ENCODE peak calls at places on chromosomes 7 and 10, in six cellular contexts. W is endodermal cell, Y is IMR-90, K is aorta, M is ascending aorta, U is lower lobe of right lung. C is an unnamed sample. For H3K4me1, the result is how much of the 10 kb centered on the place peaks cover.

GRCh38 chr7:47420117-47420780 is 161.7 kb downstream of the TNS3 start:
- DNase-seq in Y (no peak), U (no peak), W (no peak), K (no peak), M (no peak), C (no peak)

GRCh38 chr7:105295626-105296352 is 92.9 kb downstream of the SRPK2 start:
- DNase-seq in K (no peak), W (no peak), M (no peak), Y (no peak), U (no peak), C (no peak)

GRCh38 chr10:3834410-3834809 is 49.4 kb upstream of the KLF6 start:
- DNase-seq in Y (no peak), M (no peak), K (no peak), U (no peak), W (no peak), C (no peak)

GRCh38 chr10:100516847-100517246 is 2.8 kb downstream of the SEC31B start:
- DNase-seq in U (no peak), Y (no peak), K (no peak), W (peak), M (no peak), C (no peak)

GRCh38 chr10:122299423-122300075 is 28.5 kb downstream of the BTBD16 start:
- DNase-seq in K (no peak), U (no peak), M (no peak), W (no peak), Y (no peak), C (no peak)

GRCh38 chr7:26375604-26376207 is 84.0 kb downstream of the SNX10 start:
- DNase-seq in W (no peak), U (no peak), Y (no peak), M (no peak), K (no peak), C (no peak)

GRCh38 chr7:265192-265997 is 24.6 kb upstream of the FOXL3 start:
- DNase-seq in Y (no peak), U (peak), K (peak), W (no peak), M (no peak), C (peak)

GRCh38 chr10:78171633-78172032 is 138.0 kb downstream of the RPS24 start:
- DNase-seq in Y (no peak), M (no peak), W (peak), K (peak), U (no peak), C (no peak)

GRCh38 chr7:97174308-97174707 is 56.8 kb downstream of the SDHAF3 start:
- DNase-seq in U (no peak), M (no peak), K (no peak), W (no peak), Y (peak), C (no peak)

GRCh38 chr10:99672884-99673283 is 13.6 kb downstream of the ENTPD7 start:
- DNase-seq in W (no peak), M (no peak), K (no peak), Y (peak), U (no peak), C (no peak)

GRCh38 chr7:128115821-128116723 is 84.8 kb upstream of the LRRC4 start:
- DNase-seq in U (no peak), Y (no peak), W (peak), K (no peak), M (no peak), C (no peak)

GRCh38 chr10:71431945-71432905 is 35.5 kb downstream of the CDH23 start:
- DNase-seq in W (peak), Y (no peak), M (no peak), K (peak), U (no peak), C (no peak)

GRCh38 chr10:4074559-4075407 is 289.8 kb upstream of the KLF6 start:
- DNase-seq in W (no peak), Y (peak), M (no peak), K (no peak), U (no peak), C (no peak)

GRCh38 chr7:100160067-100160466 is 1.5 kb upstream of the TRAPPC14 start:
- DNase-seq in U (no peak), Y (no peak), K (no peak), W (no peak), M (no peak), C (peak)

GRCh38 chr7:138089080-138089901 is 13.0 kb downstream of the AKR1D1 start:
- DNase-seq in M (no peak), K (no peak), U (no peak), Y (no peak), W (no peak), C (no peak)

GRCh38 chr10:76432274-76433012 is 1001.0 kb downstream of the LRMDA start:
- DNase-seq in M (no peak), U (no peak), K (no peak), W (peak), Y (peak), C (no peak)
- H3K27ac ChIP-seq in M (peak), U (peak), K (peak), W (peak), Y (peak), C (peak)

GRCh38 chr10:132414402-132415016 is 17.5 kb downstream of the PWWP2B start:
- DNase-seq in K (no peak), M (no peak), Y (no peak), U (no peak), W (no peak), C (no peak)
- H3K4me1 ChIP-seq in K (under half), M (under half), Y (under half), U (half or more), W (under half), C (under half)

DNA sequence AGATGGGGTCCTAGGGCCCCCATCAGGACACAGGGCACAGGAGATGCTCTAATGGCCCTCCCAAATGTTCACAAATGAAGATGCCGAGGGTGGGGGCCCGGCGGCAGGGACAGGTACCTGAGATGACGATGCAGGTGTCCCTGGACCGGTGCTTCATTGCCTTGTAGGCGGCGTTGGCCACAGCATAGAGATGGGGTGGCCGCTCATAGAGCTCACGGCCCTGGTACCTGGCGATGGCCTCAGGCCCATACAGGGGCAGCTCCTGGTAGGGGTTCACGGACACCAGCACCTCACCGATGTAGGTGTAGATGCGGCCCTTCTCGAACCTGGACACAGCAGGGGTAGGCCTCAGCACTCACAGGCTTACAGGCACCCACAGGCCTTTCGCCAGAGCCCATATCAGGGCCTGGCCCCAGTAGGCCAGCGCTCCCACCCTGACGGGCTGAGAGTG is 2.0 kb downstream of the MYO1G start:
- DNase-seq in W (no peak), M (no peak), K (peak), U (no peak), Y (no peak), C (no peak)
- H3K27ac ChIP-seq in W (no peak), M (no peak), K (no peak), U (peak), Y (no peak), C (no peak)

DNA sequence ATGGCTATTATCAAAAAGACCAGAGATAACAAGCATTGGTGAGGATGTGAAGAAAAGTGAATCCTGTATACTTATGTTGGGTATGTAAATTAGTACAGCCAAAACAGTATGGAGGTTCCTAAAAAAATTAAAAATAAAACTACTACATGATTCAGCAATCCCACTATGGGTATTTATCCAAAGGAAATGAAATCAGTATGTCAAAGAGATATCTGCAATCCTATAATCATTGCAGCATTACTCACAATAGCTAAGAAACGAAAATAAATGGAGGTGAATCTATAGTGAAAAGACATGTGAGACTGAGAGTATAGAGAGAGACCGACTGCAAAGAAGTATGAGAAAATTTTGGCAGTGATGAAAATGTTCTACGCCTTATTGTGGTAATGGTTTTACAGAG is 139.2 kb upstream of the TMEM168 start:
- DNase-seq in Y (peak), W (no peak), M (no peak), U (no peak), K (no peak), C (no peak)
- H3K4me1 ChIP-seq in Y (under half), W (under half), M (under half), U (under half), K (under half), C (under half)

DNA sequence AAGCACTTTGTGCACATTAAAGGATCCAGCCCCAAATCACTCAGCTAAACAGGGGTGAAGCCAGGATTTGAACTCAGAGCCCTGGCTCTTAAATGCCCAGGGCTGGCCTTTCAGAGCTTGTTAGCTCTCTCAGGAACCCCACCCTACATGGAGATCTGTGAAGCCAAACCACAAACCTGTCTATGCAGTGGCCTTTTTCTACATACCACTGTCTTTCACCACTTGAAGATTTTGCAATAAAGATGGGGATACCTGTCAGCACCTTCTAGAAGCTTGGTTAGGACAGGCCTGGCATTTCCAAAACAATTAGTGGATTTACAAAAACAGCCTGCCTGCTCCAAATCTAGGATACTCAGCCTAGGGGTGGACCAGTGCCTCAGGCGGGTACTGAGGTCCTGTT is 73.5 kb downstream of the VWA2 start:
- DNase-seq in W (no peak), M (no peak), K (peak), U (no peak), Y (no peak), C (no peak)
- H3K27ac ChIP-seq in W (no peak), M (no peak), K (no peak), U (no peak), Y (no peak), C (no peak)

DNA sequence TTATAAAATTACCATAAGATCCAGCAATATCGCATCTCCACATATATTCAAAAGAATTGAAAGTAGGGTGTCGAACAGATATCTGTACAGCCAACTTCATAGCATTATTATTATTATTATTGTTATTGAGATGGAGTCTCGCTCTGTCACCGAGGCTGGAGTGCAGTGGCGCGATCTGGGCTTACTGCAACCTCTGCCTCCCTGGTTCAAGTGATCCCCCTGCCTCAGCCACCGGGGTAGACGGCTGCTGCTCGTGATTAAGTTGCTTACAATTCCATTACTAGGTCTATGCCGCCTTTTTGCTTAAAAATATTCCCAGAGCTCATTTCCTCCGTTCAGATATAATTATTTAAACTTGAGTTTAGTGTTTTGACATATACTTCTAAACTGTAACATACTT is 19.8 kb upstream of the USP6NL start:
- DNase-seq in K (no peak), Y (no peak), U (no peak), W (no peak), M (no peak), C (no peak)
- H3K4me1 ChIP-seq in K (under half), Y (under half), U (under half), W (under half), M (under half), C (under half)

DNA sequence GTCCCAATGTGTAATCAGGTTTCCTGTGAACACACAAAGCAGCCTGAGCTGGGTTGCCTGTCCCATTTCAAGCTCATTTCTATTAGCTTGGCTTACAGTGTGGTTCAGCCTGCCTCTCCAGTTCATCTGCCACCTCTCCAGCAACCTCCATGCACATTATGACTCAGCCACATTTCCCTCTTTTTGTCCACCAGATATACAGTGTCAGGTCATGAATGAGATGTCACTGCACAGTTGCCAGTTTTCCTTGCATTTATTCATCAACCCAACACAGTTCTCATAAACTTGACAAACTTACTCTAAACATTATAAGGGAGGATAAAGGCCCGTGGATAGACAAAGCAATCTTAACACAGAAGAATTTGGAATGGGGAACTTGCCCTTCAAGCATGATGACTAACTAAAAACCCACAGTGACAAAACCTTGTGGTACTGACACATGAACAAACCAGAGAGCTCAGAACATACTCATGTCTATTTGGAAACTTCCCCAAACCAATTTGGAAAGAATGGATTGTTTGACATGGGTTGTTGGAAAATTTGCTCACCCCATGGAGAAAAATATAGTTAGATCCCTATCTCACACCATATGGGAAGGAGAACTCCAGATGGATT is 2.5 kb upstream of the CFAP58 start:
- DNase-seq in U (no peak), Y (peak), W (no peak), M (no peak), K (no peak), C (no peak)
- H3K27ac ChIP-seq in U (peak), Y (no peak), W (no peak), M (no peak), K (no peak), C (no peak)

DNA sequence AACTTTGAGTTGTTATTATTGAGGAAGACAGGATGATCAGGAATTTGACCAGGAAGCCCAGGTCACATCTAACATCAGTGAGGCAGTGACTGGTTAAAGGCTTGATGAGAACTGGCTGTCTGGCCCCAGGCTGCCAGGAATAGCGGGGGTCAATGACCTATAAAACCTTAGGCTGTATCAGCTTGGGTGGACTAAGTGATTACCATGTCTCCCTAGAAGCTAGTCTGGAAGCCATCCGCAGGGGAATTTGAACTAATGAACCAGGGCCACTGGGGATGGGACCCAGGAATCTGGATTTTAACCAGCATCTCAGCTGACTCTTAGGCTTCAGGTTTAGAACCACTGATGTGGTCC is 56.6 kb downstream of the BPGM start:
- DNase-seq in K (no peak), U (no peak), Y (no peak), W (no peak), M (no peak), C (no peak)
- H3K4me1 ChIP-seq in K (under half), U (under half), Y (under half), W (under half), M (under half), C (under half)